ENCODE peak calls at places on chromosomes 3 and 15, in five cellular contexts. T, X, D, W and G are unnamed samples.

GRCh38 chr15:101542306-101543025 is 53.0 kb upstream of the PCSK6 start:
- DNase-seq in T (peak; percentile 42), X (no peak), D (no peak), W (no peak), G (no peak)

GRCh38 chr3:161475905-161476304 is 20.7 kb upstream of the OTOL1 start:
- DNase-seq in T (peak; percentile 5), X (peak; percentile 2), D (no peak), W (no peak), G (no peak)

GRCh38 chr3:94225176-94225742 is 162.4 kb downstream of the NSUN3 start:
- DNase-seq in T (no peak), X (no peak), D (no peak), W (no peak), G (no peak)

GRCh38 chr15:73892446-73893226 is 19.3 kb downstream of the TBC1D21 start:
- DNase-seq in T (no peak), X (no peak), D (no peak), W (no peak), G (no peak)

GRCh38 chr3:117887896-117888295 is 1146.8 kb downstream of the IGSF11 start:
- DNase-seq in T (no peak), X (no peak), D (no peak), W (no peak), G (no peak)

GRCh38 chr3:105847452-105847851 is 21.4 kb downstream of the CBLB start:
- DNase-seq in T (no peak), X (no peak), D (no peak), W (no peak), G (no peak)

GRCh38 chr3:114035146-114035545 is 21.2 kb downstream of the CCDC191 start:
- DNase-seq in T (no peak), X (no peak), D (no peak), W (no peak), G (no peak)

GRCh38 chr3:185744997-185745843 is 79.6 kb downstream of the IGF2BP2 start:
- DNase-seq in T (no peak), X (no peak), D (no peak), W (no peak), G (no peak)

GRCh38 chr3:37625690-37626089 is 236.0 kb upstream of the CTDSPL start:
- DNase-seq in T (no peak), X (no peak), D (no peak), W (no peak), G (no peak)

GRCh38 chr15:62369454-62369853 is 204.4 kb upstream of the C2CD4B start:
- DNase-seq in T (no peak), X (no peak), D (no peak), W (no peak), G (no peak)

GRCh38 chr15:98996169-98996568 is 11.4 kb downstream of the PGPEP1L start:
- DNase-seq in T (no peak), X (no peak), D (no peak), W (no peak), G (no peak)

GRCh38 chr3:129461461-129462146 is 21.6 kb downstream of the IFT122 start:
- DNase-seq in T (no peak), X (no peak), D (no peak), W (no peak), G (no peak)

GRCh38 chr3:16280671-16281070 is 15.7 kb downstream of the OXNAD1 start:
- DNase-seq in T (no peak), X (no peak), D (no peak), W (no peak), G (no peak)

GRCh38 chr15:67135494-67135893 is 70.1 kb downstream of the SMAD3 start:
- DNase-seq in T (no peak), X (no peak), D (no peak), W (no peak), G (peak; percentile 73)

GRCh38 chr15:100242989-100243388 is 98.8 kb downstream of the ADAMTS17 start:
- DNase-seq in T (no peak), X (no peak), D (no peak), W (no peak), G (no peak)
- H3K9me3 ChIP-seq in T (peaks cover 3% of the 10 kb centered on the region), X (no peaks in the 10 kb centered on the region), D (no peaks in the 10 kb centered on the region), W (no peaks in the 10 kb centered on the region), G (no peaks in the 10 kb centered on the region)

GRCh38 chr3:196097373-196098154 is 15.7 kb upstream of the TFRC start:
- DNase-seq in T (no peak), X (no peak), D (no peak), W (no peak), G (no peak)
- TF ChIP-seq CTCF in T (no peak), X (no peak), D (no peak), W (no peak), G (no peak)

GRCh38 chr3:11407644-11408043 is 135.4 kb downstream of the ATG7 start:
- DNase-seq in T (no peak), X (no peak), D (no peak), W (no peak), G (no peak)
- H3K9me3 ChIP-seq in T (peaks cover 27% of the 10 kb centered on the region), X (peaks cover 4% of the 10 kb centered on the region), D (peaks cover 7% of the 10 kb centered on the region), W (no peaks in the 10 kb centered on the region), G (peaks cover 7% of the 10 kb centered on the region)

GRCh38 chr3:53881691-53882593 is at the start of gene ACTR8:
- DNase-seq in T (peak; percentile 52), X (no peak), D (peak; percentile 94), W (peak; percentile 88), G (peak; percentile 89)
- TF ChIP-seq CTCF in T (no peak), X (no peak), D (no peak), W (peak; percentile 38), G (no peak)

DNA sequence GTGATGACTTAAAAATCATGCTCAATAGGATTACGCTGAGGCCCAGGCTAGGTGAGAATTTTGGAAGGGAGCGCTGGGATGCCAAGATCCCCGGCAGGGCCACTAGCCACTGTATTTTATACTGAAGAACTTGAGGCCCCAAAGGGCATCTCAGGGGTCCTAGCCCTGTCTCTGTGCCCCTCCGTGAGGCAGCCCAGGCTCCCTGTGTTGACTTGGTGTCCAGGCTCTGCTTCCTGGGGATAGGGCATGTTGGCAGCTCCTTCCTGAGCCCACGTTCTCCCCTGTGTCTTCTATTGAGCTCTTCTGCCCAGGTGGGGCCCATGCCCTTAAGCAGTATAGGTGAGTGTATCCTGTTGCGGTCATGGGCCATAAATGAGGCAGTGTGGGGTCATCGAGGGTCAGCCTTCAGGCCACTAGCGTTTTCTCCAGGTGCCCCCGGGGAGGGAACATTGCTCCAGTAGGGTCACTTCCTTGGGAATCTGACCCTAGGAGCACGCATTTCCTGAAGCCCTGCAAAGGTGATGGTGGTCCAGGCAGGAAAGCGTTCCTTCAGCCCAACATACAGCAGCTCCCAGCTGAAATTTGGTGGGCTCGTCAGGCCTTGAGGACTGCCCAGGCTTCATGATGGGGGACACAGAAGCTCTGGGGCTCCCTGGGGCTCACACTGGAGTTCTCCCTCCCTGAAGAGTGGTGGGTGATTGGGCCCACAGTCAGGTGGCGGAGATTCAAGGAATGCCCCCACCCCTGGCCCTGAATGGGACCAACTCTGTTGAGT is 189.4 kb downstream of the UBE3A start:
- DNase-seq in T (no peak), X (no peak), D (peak; percentile 46), W (peak; percentile 4), G (no peak)
- H3K9me3 ChIP-seq in T (no peaks in the 10 kb centered on the region), X (no peaks in the 10 kb centered on the region), D (no peaks in the 10 kb centered on the region), W (no peaks in the 10 kb centered on the region), G (peaks cover 14% of the 10 kb centered on the region)

GRCh38 chr3:194711913-194712312 is 26.2 kb downstream of the FAM43A start:
- DNase-seq in T (no peak), X (no peak), D (no peak), W (peak; percentile 46), G (no peak)
- TF ChIP-seq CTCF in T (no peak), X (no peak), D (no peak), W (no peak), G (no peak)

GRCh38 chr15:25054329-25054728 is 99.5 kb downstream of the SNRPN start:
- DNase-seq in T (no peak), X (no peak), D (no peak), W (no peak), G (no peak)

GRCh38 chr15:25053000-25053815 is 98.4 kb downstream of the SNRPN start:
- DNase-seq in T (no peak), X (no peak), D (peak; percentile 32), W (peak; percentile 8), G (no peak)

GRCh38 chr15:25051399-25052154 is 96.8 kb downstream of the SNRPN start:
- DNase-seq in T (no peak), X (no peak), D (peak; percentile 43), W (peak; percentile 3), G (no peak)

GRCh38 chr15:25054943-25055342 is 100.2 kb downstream of the SNRPN start:
- DNase-seq in T (no peak), X (no peak), D (peak; percentile 48), W (no peak), G (no peak)

GRCh38 chr15:25052191-25052999 is 97.6 kb downstream of the SNRPN start:
- DNase-seq in T (no peak), X (no peak), D (peak; percentile 48), W (peak; percentile 11), G (no peak)
- H3K9me3 ChIP-seq in T (peaks cover 70% of the 10 kb centered on the region), X (peaks cover 75% of the 10 kb centered on the region), D (peaks cover 92% of the 10 kb centered on the region), W (peaks cover 15% of the 10 kb centered on the region), G (peaks cover 80% of the 10 kb centered on the region)

DNA sequence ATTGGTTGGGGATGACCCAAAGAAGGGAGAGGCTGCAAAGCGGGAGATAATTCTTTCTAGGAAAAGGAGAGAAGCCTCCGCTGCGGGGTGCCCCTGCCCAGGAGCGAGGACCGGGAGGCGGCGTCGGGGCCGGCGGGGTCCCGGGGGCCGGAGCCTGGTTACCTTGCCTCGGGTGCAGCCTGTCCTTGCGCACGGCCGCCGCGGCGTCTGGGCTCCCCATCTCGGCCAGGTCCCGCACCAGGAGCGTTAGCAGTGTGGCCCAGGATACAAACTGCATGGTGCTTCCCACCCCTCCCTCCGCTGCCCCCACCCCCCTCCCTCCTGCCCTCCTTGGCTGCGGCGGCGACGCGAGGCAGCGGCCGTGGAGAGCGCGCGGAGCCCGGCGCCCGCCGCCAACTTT is 419 bp downstream of the ADAMTS9 start:
- DNase-seq in T (no peak), X (no peak), D (no peak), W (peak; percentile 14), G (peak; percentile 42)
- TF ChIP-seq CTCF in T (no peak), X (no peak), D (no peak), W (no peak), G (no peak)